ENCODE peak calls at places on chromosome 22, in ten cellular contexts. Q, M, V, R, E, L, J, U, B and W are unnamed samples.
A peak's percentile ranks its signal among the peaks of the same experiment; 100 is the strongest.

GRCh38 chr22:45163074-45163416 is 680 bp upstream of the NUP50 start:
- DNase-seq in J (no peak), V (no peak), U (peak; percentile 27), Q (peak; percentile 8), M (no peak), B (no peak), L (no peak), E (peak; percentile 54), R (no peak), W (peak; percentile 53)

GRCh38 chr22:19851291-19852176 is 3.1 kb downstream of the GNB1L start:
- DNase-seq in U (no peak), E (no peak), L (no peak), B (no peak), M (no peak), R (no peak), Q (no peak), V (no peak), J (no peak), W (no peak)

GRCh38 chr22:19361501-19362103 is 69.9 kb downstream of the HIRA start:
- DNase-seq in R (no peak), Q (no peak), B (no peak), U (no peak), L (no peak), V (no peak), E (no peak), J (no peak), M (no peak), W (no peak)

GRCh38 chr22:50072714-50073538 is 12.3 kb downstream of the MLC1 start:
- DNase-seq in E (no peak), V (no peak), Q (no peak), J (no peak), R (no peak), U (no peak), L (no peak), B (peak; percentile 37), M (no peak), W (no peak)

GRCh38 chr22:38080847-38081635 is 2.9 kb downstream of the SLC16A8 start:
- DNase-seq in R (no peak), B (peak; percentile 82), U (no peak), L (no peak), M (no peak), E (peak; percentile 78), J (no peak), V (peak; percentile 47), Q (no peak), W (peak; percentile 24)

GRCh38 chr22:29233503-29233902 is 27.8 kb downstream of the EMID1 start:
- DNase-seq in E (no peak), J (no peak), U (no peak), R (no peak), M (no peak), V (no peak), B (no peak), L (no peak), Q (no peak), W (no peak)

GRCh38 chr22:35314161-35314942 is 14.7 kb downstream of the TOM1 start:
- DNase-seq in U (no peak), L (peak; percentile 79), R (peak; percentile 62), E (no peak), J (no peak), Q (no peak), M (no peak), B (peak; percentile 67), V (no peak), W (no peak)

GRCh38 chr22:36201630-36202312 is at the start of gene APOL4:
- DNase-seq in M (peak; percentile 90), J (peak; percentile 40), Q (no peak), L (peak; percentile 92), V (no peak), B (peak; percentile 35), R (peak; percentile 78), U (no peak), E (no peak), W (no peak)

GRCh38 chr22:50683994-50684371 is 11.4 kb downstream of the SHANK3 start:
- DNase-seq in Q (no peak), M (no peak), J (no peak), U (no peak), R (no peak), L (no peak), B (peak; percentile 38), E (no peak), V (no peak), W (no peak)

GRCh38 chr22:45631140-45631539 is 40.5 kb upstream of the ATXN10 start:
- DNase-seq in U (no peak), B (peak; percentile 82), J (no peak), R (peak; percentile 54), E (no peak), V (no peak), L (no peak), M (no peak), Q (no peak), W (no peak)

GRCh38 chr22:48886604-48887393 is 940.9 kb downstream of the BRD1 start:
- DNase-seq in Q (no peak), B (peak; percentile 44), L (peak; percentile 76), U (no peak), J (no peak), M (no peak), V (no peak), R (peak; percentile 56), E (no peak), W (no peak)

GRCh38 chr22:40535189-40535512 is 101.4 kb downstream of the MRTFA start:
- DNase-seq in L (no peak), R (no peak), U (no peak), B (no peak), J (no peak), Q (no peak), V (no peak), E (no peak), M (no peak), W (no peak)
- H3K4me3 ChIP-seq in L (no peak overlapping the region), R (no peak overlapping the region), U (no peak overlapping the region), B (no peak overlapping the region), J (no peak overlapping the region), Q (no peak overlapping the region), V (no peak overlapping the region), E (no peak overlapping the region), M (no peak overlapping the region), W (no peak overlapping the region)

GRCh38 chr22:25554321-25555088 is 10.0 kb upstream of the GRK3 start:
- DNase-seq in V (no peak), J (no peak), B (no peak), U (no peak), L (no peak), E (no peak), Q (no peak), M (no peak), R (no peak), W (no peak)
- H3K27ac ChIP-seq in V (no peak overlapping the region), J (no peak overlapping the region), B (no peak overlapping the region), U (no peak overlapping the region), L (peak overlapping the region; percentile 24), E (peak overlapping the region; percentile 40), Q (no peak overlapping the region), M (no peak overlapping the region), R (no peak overlapping the region), W (no peak overlapping the region)

DNA sequence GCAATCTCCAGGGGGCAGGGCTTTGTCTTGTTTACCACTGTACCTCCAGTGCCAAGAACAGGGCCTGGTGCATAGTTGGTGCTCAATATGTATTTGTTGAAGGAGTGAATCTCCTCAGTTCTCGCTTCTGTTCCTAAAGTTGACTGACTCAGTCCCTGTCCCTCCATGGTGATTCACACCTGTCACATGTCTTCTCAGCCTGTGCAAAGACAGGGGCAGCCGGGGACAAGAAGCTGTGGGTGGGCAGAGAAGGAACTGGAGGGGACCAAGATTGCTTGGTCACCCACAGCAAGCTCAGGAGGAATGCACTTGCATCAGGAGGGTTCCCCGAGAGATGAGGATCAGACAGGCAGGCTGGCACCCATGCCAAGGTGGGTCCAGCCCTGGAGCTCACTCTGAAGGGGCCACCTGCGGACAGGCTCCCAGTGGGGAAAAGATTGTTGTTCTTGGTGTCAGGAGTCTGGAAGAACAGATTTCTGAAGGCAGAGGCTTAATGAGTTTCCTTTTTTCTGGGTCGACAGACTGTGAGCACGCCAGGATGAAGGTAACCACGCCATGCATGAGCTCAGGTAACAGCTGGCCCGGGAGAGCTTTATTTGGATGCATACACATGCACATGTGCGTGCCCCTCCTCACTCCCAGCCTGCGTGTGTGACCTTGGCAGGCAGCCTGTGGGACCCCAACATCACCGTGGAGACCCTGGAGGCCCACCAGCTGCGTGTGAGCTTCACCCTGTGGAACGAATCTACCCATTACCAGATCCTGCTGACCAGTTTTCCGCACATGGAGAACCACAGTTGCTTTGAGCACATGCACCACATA is 16.9 kb downstream of the IL17RA start:
- DNase-seq in B (no peak), J (no peak), V (no peak), M (no peak), Q (no peak), E (no peak), U (no peak), L (no peak), R (peak; percentile 53), W (no peak)
- TF ChIP-seq CTCF in B (no peak), J (no peak), V (no peak), M (no peak), Q (no peak), E (no peak), U (no peak), L (no peak), R (no peak), W (no peak)

GRCh38 chr22:22168941-22169867 is 75.4 kb upstream of the VPREB1 start:
- DNase-seq in V (no peak), E (no peak), J (no peak), L (no peak), B (no peak), M (no peak), R (no peak), U (no peak), Q (no peak), W (no peak)

GRCh38 chr22:22166941-22167713 is 77.5 kb upstream of the VPREB1 start:
- DNase-seq in R (no peak), M (no peak), Q (no peak), V (no peak), E (no peak), L (no peak), J (no peak), B (no peak), U (peak; percentile 18), W (no peak)

GRCh38 chr22:22167791-22168189 is 76.8 kb upstream of the VPREB1 start:
- DNase-seq in U (peak; percentile 94), B (no peak), L (no peak), V (no peak), E (no peak), M (no peak), R (no peak), Q (no peak), J (no peak), W (no peak)

GRCh38 chr22:22169923-22170322 is 74.7 kb upstream of the VPREB1 start:
- DNase-seq in B (no peak), E (no peak), V (no peak), Q (no peak), M (no peak), L (no peak), R (no peak), U (no peak), J (no peak), W (no peak)

DNA sequence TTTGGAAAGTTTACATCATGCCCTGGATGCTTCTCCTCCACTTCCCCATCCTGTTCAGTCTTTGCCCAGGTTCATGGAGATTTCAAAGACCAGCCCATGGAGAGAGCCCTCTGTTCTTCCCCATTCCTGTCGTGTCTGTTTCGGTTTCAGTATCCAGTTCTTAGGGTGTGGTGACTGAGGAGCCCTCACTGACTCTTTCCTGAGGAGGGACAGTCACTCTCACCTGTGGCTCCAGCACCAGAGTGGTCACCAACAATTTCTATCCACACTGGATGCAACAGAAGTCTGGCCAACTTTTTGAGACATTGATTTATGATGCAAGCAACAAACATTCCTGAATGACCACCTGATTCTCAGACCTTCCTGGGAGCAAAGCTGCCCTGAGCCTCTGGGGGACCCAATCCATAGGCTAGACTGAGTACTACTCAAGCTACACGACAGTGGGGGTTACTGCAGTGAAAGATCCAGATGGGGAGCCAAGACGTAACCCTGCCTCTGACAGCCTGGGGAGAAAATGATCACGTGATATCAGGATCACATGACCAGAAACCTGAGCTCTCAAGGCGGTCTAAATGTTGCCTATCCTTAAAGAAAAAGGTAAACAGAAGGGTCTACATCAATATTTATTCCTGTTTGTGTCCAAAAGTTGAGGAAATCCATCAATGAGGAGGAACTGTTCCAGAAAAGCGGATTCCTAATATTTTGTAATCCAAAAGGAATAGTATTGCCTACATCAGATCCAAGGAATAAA is 76.2 kb upstream of the VPREB1 start:
- DNase-seq in L (no peak), J (no peak), E (no peak), M (no peak), U (peak; percentile 94), Q (peak; percentile 11), B (peak; percentile 67), V (no peak), R (no peak), W (peak; percentile 37)
- H3K4me3 ChIP-seq in L (peak overlapping the region; percentile 18), J (no peak overlapping the region), E (no peak overlapping the region), M (peak overlapping the region; percentile 19), U (peak overlapping the region; percentile 58), Q (peak overlapping the region; percentile 36), B (no peak overlapping the region), V (no peak overlapping the region), R (no peak overlapping the region), W (peak overlapping the region; percentile 57)